ENCODE peak calls at places on chromosomes 1 and 21, in four cellular contexts. K is HEK293T, L is GM12878, P is K562. U is an unnamed sample.

GRCh38 chr1:58584082-58584895 is 7.2 kb upstream of the TACSTD2 start:
- DNase-seq in K (no peak), L (no peak), P (peak), U (peak)

GRCh38 chr1:231420299-231420958 is 1.7 kb downstream of the EGLN1 start:
- DNase-seq in K (no peak), L (no peak), P (peak), U (no peak)

GRCh38 chr1:22808846-22809501 is 98.3 kb downstream of the EPHB2 start:
- DNase-seq in K (no peak), L (no peak), P (no peak), U (no peak)

GRCh38 chr1:47324682-47325081 is 8.9 kb upstream of the CMPK1 start:
- DNase-seq in K (no peak), L (no peak), P (peak), U (no peak)

GRCh38 chr1:43705982-43706597 is 1.2 kb upstream of the ST3GAL3 start:
- DNase-seq in K (no peak), L (no peak), P (no peak), U (no peak)

GRCh38 chr1:6922096-6922931 is 137.1 kb downstream of the CAMTA1 start:
- DNase-seq in K (no peak), L (no peak), P (no peak), U (no peak)

GRCh38 chr1:203584040-203584439 is 42.6 kb upstream of the ATP2B4 start:
- DNase-seq in K (no peak), L (no peak), P (no peak), U (no peak)

GRCh38 chr1:160149706-160150105 is 1.7 kb upstream of the ATP1A4 start:
- DNase-seq in K (no peak), L (no peak), P (no peak), U (no peak)

GRCh38 chr1:225931270-225932129 is 7.5 kb upstream of the PYCR2 start:
- DNase-seq in K (no peak), L (no peak), P (peak), U (no peak)

GRCh38 chr1:216596298-216596947 is 126.8 kb downstream of the ESRRG start:
- DNase-seq in K (peak), L (no peak), P (no peak), U (no peak)

GRCh38 chr1:15538750-15539149 is 12.1 kb downstream of the DNAJC16 start:
- DNase-seq in K (no peak), L (no peak), P (no peak), U (no peak)

GRCh38 chr1:3188150-3188971 is 119.4 kb downstream of the PRDM16 start:
- DNase-seq in K (no peak), L (no peak), P (no peak), U (no peak)

DNA sequence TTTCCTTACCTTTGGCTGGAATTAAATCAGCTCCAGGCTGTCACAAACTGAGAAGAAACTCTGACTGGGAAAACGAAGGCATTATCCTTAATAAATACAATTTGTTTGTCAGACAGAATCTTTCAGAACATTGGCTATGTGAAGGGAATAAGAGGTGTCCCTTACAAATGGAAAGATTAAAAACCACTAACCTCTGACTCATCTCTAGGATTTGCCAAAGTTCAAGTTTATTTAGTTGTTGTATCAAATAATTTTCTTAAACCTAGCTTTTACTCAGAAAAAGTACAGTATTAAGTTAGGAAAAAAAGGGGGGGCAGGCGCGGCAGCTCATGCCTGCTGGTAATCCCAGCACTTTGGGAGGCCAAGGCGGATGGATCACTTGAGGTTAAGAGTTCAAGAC is 15.7 kb downstream of the SERTAD4 start:
- DNase-seq in K (no peak), L (no peak), P (no peak), U (no peak)
- TF ChIP-seq TARDBP in K (no peak), L (no peak), P (no peak), U (no peak)

DNA sequence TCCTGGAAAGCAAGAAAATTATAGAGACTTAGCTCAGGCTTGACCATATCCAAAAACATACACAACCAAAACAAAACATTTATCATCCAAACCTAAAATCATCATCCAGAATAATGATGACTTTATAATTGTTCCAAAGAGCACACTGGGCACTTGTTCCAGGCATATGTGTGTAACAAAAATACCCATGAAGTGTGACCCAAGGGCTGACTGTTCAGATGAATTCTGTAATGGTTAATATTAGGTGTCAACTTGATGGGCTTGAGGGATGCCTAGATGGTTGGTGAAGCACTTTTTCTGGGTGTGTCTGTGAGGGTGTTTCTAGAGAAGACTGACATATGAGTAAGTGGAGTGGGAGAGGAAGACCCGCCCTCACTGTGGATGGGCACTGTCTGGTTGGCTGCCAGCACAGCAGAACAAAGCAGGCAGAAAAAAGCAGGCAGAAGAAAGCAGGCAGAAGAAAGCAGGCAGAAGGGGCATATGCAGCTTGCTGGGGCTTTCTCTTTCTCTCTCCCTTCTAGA is 43.1 kb upstream of the CD2 start:
- DNase-seq in K (no peak), L (no peak), P (no peak), U (no peak)
- TF ChIP-seq TARDBP in K (no peak), L (no peak), P (no peak), U (no peak)

GRCh38 chr1:156527584-156527983 is 27.0 kb upstream of the MEF2D start:
- DNase-seq in K (no peak), L (no peak), P (no peak), U (no peak)
- TF ChIP-seq TARDBP in K (no peak), L (no peak), P (no peak), U (no peak)

GRCh38 chr1:14413809-14414208 is 184.7 kb upstream of the KAZN start:
- DNase-seq in K (no peak), L (no peak), P (no peak), U (no peak)
- TF ChIP-seq TARDBP in K (no peak), L (no peak), P (no peak), U (no peak)

DNA sequence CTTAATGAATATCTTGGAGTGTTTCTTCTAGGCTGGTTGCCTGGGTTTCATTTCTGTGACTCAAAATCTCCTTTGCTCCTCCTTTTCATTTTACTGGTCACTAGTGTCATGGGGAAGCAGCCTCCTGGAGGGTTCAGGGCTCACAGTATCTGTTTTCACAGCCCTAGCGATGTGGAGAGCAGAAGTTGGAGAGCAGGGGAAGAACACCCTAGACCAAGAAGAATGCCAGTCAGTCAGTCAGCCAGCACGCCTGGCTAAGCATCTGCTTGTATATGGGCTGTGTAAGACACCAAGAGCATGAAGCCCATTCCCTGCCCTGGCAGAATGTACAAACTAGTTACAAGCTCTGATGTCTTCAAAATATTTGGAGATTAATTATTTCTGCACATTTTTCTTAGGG is 7.9 kb downstream of the RXRG start:
- DNase-seq in K (no peak), L (no peak), P (no peak), U (no peak)
- TF ChIP-seq TARDBP in K (no peak), L (no peak), P (no peak), U (no peak)

GRCh38 chr1:18998016-18998724 is 41.7 kb upstream of the IFFO2 start:
- DNase-seq in K (no peak), L (no peak), P (no peak), U (peak)
- TF ChIP-seq TARDBP in K (no peak), L (no peak), P (no peak), U (no peak)

GRCh38 chr21:28885853-28886177 is 106.9 kb downstream of the LTN1 start:
- DNase-seq in K (no peak), L (no peak), P (peak), U (no peak)
- TF ChIP-seq TARDBP in K (no peak), L (no peak), P (no peak), U (no peak)

GRCh38 chr1:39720094-39720999 is 18.3 kb upstream of the PPIE start:
- DNase-seq in K (peak), L (no peak), P (peak), U (peak)
- TF ChIP-seq TARDBP in K (no peak), L (no peak), P (no peak), U (no peak)

DNA sequence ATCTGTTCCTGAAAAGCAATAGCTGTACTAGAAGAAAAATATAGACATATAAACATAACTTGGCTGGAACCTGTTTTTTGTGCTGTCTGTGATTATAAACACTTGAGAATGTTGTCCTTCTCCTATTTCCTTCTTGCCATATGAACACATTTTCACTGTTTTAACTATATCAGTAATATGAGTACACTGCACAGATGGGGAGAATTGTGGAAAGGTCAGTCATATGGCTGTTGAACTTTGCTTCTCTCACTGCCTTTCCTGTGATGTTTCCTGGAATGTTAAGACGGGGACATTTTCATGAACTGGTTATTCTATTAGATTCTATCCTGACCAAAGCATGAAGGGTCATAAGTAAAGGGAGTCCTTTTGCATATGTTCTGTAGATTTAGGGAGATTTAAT is 24.9 kb downstream of the HMCN1 start:
- DNase-seq in K (no peak), L (no peak), P (no peak), U (no peak)
- TF ChIP-seq TARDBP in K (no peak), L (no peak), P (no peak), U (no peak)